ENCODE peak calls at places on chromosomes 12 and 14, in seven cellular contexts. E, K, Y, R, C, W and V are unnamed samples. For H3K9me3, the result is how much of the 10 kb centered on the place peaks cover.

GRCh38 chr12:104998423-104999346 is 12.6 kb downstream of the NOPCHAP1 start:
- DNase-seq in Y (peak), R (peak), C (no peak), E (no peak), K (no peak), W (no peak), V (no peak)

GRCh38 chr12:53051058-53051880 is 1.4 kb downstream of the TNS2 start:
- DNase-seq in K (peak), C (no peak), R (peak), E (peak), Y (peak), W (no peak), V (peak)

GRCh38 chr14:61925043-61925442 is 162.8 kb downstream of the SNAPC1 start:
- DNase-seq in E (peak), W (no peak), Y (no peak), R (peak), C (no peak), K (peak), V (peak)

GRCh38 chr14:36356862-36357261 is 36.4 kb upstream of the MBIP start:
- DNase-seq in E (no peak), R (no peak), C (no peak), Y (no peak), K (no peak), W (no peak), V (no peak)

GRCh38 chr12:12024958-12025682 is 45.6 kb upstream of the BCL2L14 start:
- DNase-seq in K (no peak), R (no peak), E (no peak), Y (no peak), C (no peak), W (no peak), V (no peak)

GRCh38 chr12:109310247-109311125 is 1.4 kb upstream of the FOXN4 start:
- DNase-seq in W (peak), R (no peak), C (no peak), E (no peak), Y (no peak), K (no peak), V (peak)

GRCh38 chr14:93035917-93036651 is 79.6 kb downstream of the ITPK1 start:
- DNase-seq in C (no peak), Y (no peak), E (peak), K (no peak), R (no peak), W (no peak), V (no peak)

GRCh38 chr14:34713681-34714319 is 593 bp downstream of the CFL2 start:
- DNase-seq in K (peak), C (no peak), W (no peak), Y (peak), R (peak), E (peak), V (no peak)

GRCh38 chr12:127655691-127656090 is 611.3 kb upstream of the TMEM132C start:
- DNase-seq in R (no peak), Y (no peak), C (peak), E (no peak), W (no peak), K (peak), V (no peak)

GRCh38 chr14:91806716-91807115 is 60.6 kb downstream of the TC2N start:
- DNase-seq in K (no peak), Y (no peak), E (no peak), R (no peak), C (no peak), W (no peak), V (no peak)

GRCh38 chr12:94873368-94874085 is 130.0 kb downstream of the NDUFA12 start:
- DNase-seq in E (no peak), C (no peak), Y (no peak), K (no peak), R (peak), W (peak), V (peak)

GRCh38 chr12:1812650-1813302 is 7.6 kb upstream of the LRTM2 start:
- DNase-seq in K (peak), Y (peak), E (peak), R (no peak), C (no peak), W (no peak), V (no peak)

GRCh38 chr12:53336137-53336785 is at the start of gene SP7:
- DNase-seq in W (peak), Y (no peak), R (no peak), C (no peak), E (no peak), K (no peak), V (no peak)

GRCh38 chr12:58310828-58311273 is 369.5 kb downstream of the ATP23 start:
- DNase-seq in Y (no peak), K (peak), C (peak), W (no peak), R (no peak), E (peak), V (no peak)

GRCh38 chr14:33530358-33530757 is 420.5 kb downstream of the EGLN3 start:
- DNase-seq in W (no peak), Y (no peak), E (no peak), C (no peak), K (no peak), R (no peak), V (no peak)

GRCh38 chr12:49824886-49825285 is 3.3 kb downstream of the NCKAP5L start:
- DNase-seq in W (no peak), R (no peak), E (peak), K (peak), Y (no peak), C (no peak), V (no peak)

GRCh38 chr12:26520154-26520553 is 312.8 kb downstream of the ITPR2 start:
- DNase-seq in R (no peak), Y (no peak), W (no peak), K (no peak), C (no peak), E (no peak), V (no peak)

GRCh38 chr12:76029982-76030377 is 1.6 kb downstream of the PHLDA1 start:
- DNase-seq in W (peak), E (peak), K (peak), Y (no peak), R (peak), C (no peak), V (no peak)

GRCh38 chr14:74619672-74620131 is 7.7 kb upstream of the LTBP2 start:
- DNase-seq in E (peak), W (no peak), K (peak), R (peak), Y (peak), C (peak), V (no peak)

GRCh38 chr12:107684990-107685359 is 624 bp upstream of the PWP1 start:
- DNase-seq in K (peak), Y (no peak), E (peak), C (no peak), W (peak), R (peak), V (peak)

GRCh38 chr14:74976264-74977113 is 21.1 kb upstream of the PGF start:
- DNase-seq in K (no peak), W (no peak), R (no peak), E (no peak), Y (no peak), C (no peak), V (no peak)

GRCh38 chr12:117365072-117365616 is 3.7 kb upstream of the NOS1 start:
- DNase-seq in R (no peak), W (peak), Y (no peak), E (no peak), C (no peak), K (no peak), V (no peak)

GRCh38 chr14:31560759-31561154 is 447 bp upstream of the NUBPL start:
- DNase-seq in Y (no peak), K (no peak), C (no peak), W (no peak), R (no peak), E (peak), V (no peak)

GRCh38 chr14:55588259-55588699 is 8.3 kb downstream of the KTN1 start:
- DNase-seq in K (peak), E (no peak), Y (no peak), R (no peak), C (no peak), W (no peak), V (no peak)

GRCh38 chr14:33679461-33680225 is 271.2 kb downstream of the EGLN3 start:
- DNase-seq in W (no peak), C (no peak), R (no peak), E (peak), Y (no peak), K (peak), V (no peak)

GRCh38 chr12:123141615-123142517 is 9.0 kb downstream of the PITPNM2 start:
- DNase-seq in Y (peak), W (no peak), C (peak), E (peak), K (peak), R (peak), V (peak)

GRCh38 chr12:121388421-121388981 is 11.4 kb upstream of the RNF34 start:
- DNase-seq in C (peak), W (no peak), K (peak), Y (no peak), R (no peak), E (peak), V (no peak)

GRCh38 chr14:92254786-92255185 is 68.2 kb upstream of the SLC24A4 start:
- DNase-seq in W (no peak), R (peak), C (peak), Y (no peak), K (peak), E (peak), V (peak)

GRCh38 chr14:42930058-42930457 is 1323.4 kb downstream of the LRFN5 start:
- DNase-seq in K (peak), E (no peak), C (peak), W (no peak), Y (no peak), R (no peak), V (no peak)

GRCh38 chr14:64721391-64721791 is 17.2 kb downstream of the PLEKHG3 start:
- DNase-seq in C (no peak), R (peak), Y (no peak), K (peak), E (peak), W (no peak), V (no peak)

GRCh38 chr12:117684471-117684870 is 284.3 kb downstream of the KSR2 start:
- DNase-seq in Y (no peak), K (no peak), W (no peak), R (no peak), C (no peak), E (no peak), V (no peak)

GRCh38 chr12:105279460-105280056 is 43.6 kb upstream of the APPL2 start:
- DNase-seq in W (peak), Y (no peak), K (no peak), E (peak), C (no peak), R (peak), V (peak)

DNA sequence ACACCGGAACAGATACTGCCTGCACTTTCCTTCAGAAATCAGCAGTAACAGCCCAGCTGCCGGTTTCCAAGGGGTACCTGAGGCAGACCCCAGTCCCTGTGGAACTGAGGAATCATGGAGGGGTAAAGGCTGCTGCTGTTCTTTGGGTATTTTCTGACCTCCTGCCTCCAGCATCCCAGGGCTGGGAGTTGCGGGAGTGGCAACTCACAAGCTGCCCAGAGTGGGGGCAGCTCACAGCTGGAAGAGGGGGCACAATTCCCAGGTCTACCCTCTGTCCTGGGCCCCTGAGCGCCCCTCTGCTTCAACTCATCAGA is 9.6 kb downstream of the ZNF605 start:
- DNase-seq in W (no peak), Y (no peak), K (no peak), E (no peak), C (no peak), R (no peak), V (no peak)
- H3K9me3 ChIP-seq in W (under half), Y (half or more), K (half or more), E (under half), C (half or more), R (under half), V (under half)

DNA sequence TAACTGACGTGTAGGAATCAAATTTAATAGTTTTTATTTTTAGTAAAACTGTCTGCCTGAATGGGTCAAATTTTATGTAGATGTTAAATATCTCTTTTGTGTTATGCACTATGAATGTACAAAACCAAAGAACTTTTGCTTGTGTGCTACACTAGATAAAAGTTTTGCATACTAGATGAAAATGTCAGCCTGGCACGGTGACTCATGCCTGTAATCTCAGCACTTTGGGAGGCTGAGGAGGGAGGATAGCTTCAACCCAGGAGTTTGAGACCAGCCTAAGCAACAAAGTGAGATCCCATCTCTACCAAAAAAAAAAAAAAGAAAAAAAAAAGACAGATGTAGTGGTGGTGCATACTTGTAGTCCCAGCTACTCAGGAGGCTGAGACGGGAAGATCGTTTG is 11.1 kb downstream of the AEBP2 start:
- DNase-seq in C (no peak), K (no peak), R (no peak), W (no peak), Y (no peak), E (peak), V (no peak)
- H3K27ac ChIP-seq in C (no peak), K (no peak), R (no peak), W (no peak), Y (no peak), E (peak), V (no peak)

GRCh38 chr14:26233126-26233525 is 364.7 kb downstream of the NOVA1 start:
- DNase-seq in Y (no peak), K (no peak), E (no peak), W (no peak), R (no peak), C (no peak), V (no peak)
- H3K9me3 ChIP-seq in Y (under half), K (under half), E (under half), W (under half), R (under half), C (under half), V (under half)

DNA sequence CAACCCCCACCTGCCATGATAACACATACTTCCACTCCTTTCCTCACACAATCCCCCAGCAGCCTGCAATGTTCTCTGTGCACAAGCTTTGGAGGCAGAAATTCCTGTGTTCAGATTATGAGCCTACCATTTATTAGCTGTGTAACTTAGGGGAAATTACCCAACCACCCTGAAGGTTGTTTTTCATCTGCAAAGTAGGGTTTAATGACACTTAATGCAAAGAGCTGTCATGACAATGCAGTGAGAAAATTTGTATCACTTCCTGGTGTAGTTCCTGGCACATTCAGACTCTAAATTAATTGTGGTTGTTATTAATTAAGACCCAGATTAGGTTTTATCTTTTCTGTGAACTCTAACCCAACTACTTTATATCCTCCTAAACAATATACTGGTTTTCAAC is 122.4 kb upstream of the DYRK2 start:
- DNase-seq in C (no peak), E (no peak), W (no peak), Y (no peak), K (no peak), R (no peak), V (no peak)
- H3K27ac ChIP-seq in C (no peak), E (peak), W (no peak), Y (no peak), K (no peak), R (no peak), V (no peak)

DNA sequence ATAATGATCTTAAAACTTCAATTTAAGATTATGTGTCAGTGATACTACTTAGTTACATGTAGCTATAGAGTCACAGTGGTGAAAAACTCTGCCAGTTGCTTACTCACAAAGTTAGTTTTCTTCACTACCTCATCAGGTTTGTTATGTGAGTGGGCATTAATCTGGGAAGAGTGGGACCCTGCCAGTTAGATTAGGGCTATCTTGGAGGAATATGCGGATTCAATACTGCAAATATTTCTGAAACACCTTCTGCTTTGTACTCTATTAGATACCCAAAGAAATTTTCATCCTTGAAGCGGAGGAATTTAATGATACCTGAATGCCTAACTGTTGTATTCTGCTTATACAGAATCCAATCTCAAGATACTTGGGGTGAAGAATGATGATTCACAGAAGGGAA is 25.1 kb downstream of the ZNF268 start:
- DNase-seq in E (no peak), C (no peak), R (no peak), K (no peak), Y (no peak), W (no peak), V (no peak)
- H3K9me3 ChIP-seq in E (under half), C (half or more), R (under half), K (half or more), Y (under half), W (half or more), V (half or more)

GRCh38 chr12:47376937-47377336 is 297.2 kb upstream of the AMIGO2 start:
- DNase-seq in R (no peak), Y (no peak), K (peak), C (no peak), E (peak), W (no peak), V (no peak)
- H3K27ac ChIP-seq in R (peak), Y (no peak), K (peak), C (peak), E (no peak), W (no peak), V (no peak)